ENCODE peak calls at places on chromosomes 11 and 22, in five cellular contexts. I is cardiac muscle cell, K is hepatocyte, O is adipocyte, S is upper lobe of right lung. W is an unnamed sample.

GRCh38 chr11:34602245-34602644 is 18.6 kb upstream of the EHF start:
- DNase-seq in I (no peak), K (no peak), O (no peak), S (no peak), W (no peak)

GRCh38 chr11:58780578-58780977 is 48.8 kb upstream of the GLYAT start:
- DNase-seq in I (no peak), K (no peak), O (no peak), S (no peak), W (no peak)

GRCh38 chr22:31920306-31920705 is 24.0 kb upstream of the YWHAH start:
- DNase-seq in I (no peak), K (no peak), O (no peak), S (no peak), W (no peak)

GRCh38 chr11:115500547-115501503 is 3.4 kb downstream of the CADM1 start:
- DNase-seq in I (no peak), K (no peak), O (no peak), S (no peak), W (no peak)

GRCh38 chr11:64844330-64845124 is at the start of gene CDC42BPG:
- DNase-seq in I (peak; percentile 76), K (peak; percentile 95), O (peak; percentile 84), S (peak; percentile 94), W (peak; percentile 92)

GRCh38 chr22:45268958-45269844 is 15.5 kb upstream of the UPK3A start:
- DNase-seq in I (peak; percentile 91), K (peak; percentile 95), O (peak; percentile 93), S (peak; percentile 92), W (no peak)

GRCh38 chr11:6563121-6563619 is 40.2 kb downstream of the RRP8 start:
- DNase-seq in I (no peak), K (no peak), O (no peak), S (no peak), W (no peak)

GRCh38 chr11:78717031-78717430 is 142.4 kb upstream of the NARS2 start:
- DNase-seq in I (no peak), K (no peak), O (no peak), S (no peak), W (no peak)

GRCh38 chr11:65132988-65133700 is 1.2 kb downstream of the SYVN1 start:
- DNase-seq in I (no peak), K (peak; percentile 85), O (peak; percentile 7), S (peak; percentile 87), W (peak; percentile 86)

GRCh38 chr11:62925308-62925707 is 4.1 kb upstream of the CHRM1 start:
- DNase-seq in I (no peak), K (no peak), O (no peak), S (no peak), W (no peak)

GRCh38 chr22:22097727-22098228 is 115.2 kb upstream of the TOP3B start:
- DNase-seq in I (no peak), K (no peak), O (no peak), S (no peak), W (no peak)

GRCh38 chr11:126133902-126134301 is 71.2 kb upstream of the CDON start:
- DNase-seq in I (no peak), K (no peak), O (no peak), S (no peak), W (no peak)

GRCh38 chr22:44940121-44940520 is 69.7 kb downstream of the PHF21B start:
- DNase-seq in I (no peak), K (no peak), O (no peak), S (no peak), W (no peak)

GRCh38 chr22:37401401-37401859 is 25.8 kb downstream of the ELFN2 start:
- DNase-seq in I (no peak), K (peak; percentile 36), O (no peak), S (no peak), W (no peak)

GRCh38 chr11:75140269-75141138 is 10.4 kb upstream of the SLCO2B1 start:
- DNase-seq in I (peak; percentile 60), K (peak; percentile 75), O (peak; percentile 62), S (peak; percentile 85), W (no peak)

GRCh38 chr11:27396259-27396839 is 33.3 kb upstream of the CCDC34 start:
- DNase-seq in I (no peak), K (no peak), O (no peak), S (no peak), W (no peak)

GRCh38 chr11:118918128-118918685 is 7.5 kb downstream of the BCL9L start:
- DNase-seq in I (no peak), K (peak; percentile 89), O (peak; percentile 88), S (no peak), W (peak; percentile 87)

GRCh38 chr11:85810521-85810870 is 445 bp downstream of the SYTL2 start:
- DNase-seq in I (no peak), K (no peak), O (no peak), S (no peak), W (no peak)

GRCh38 chr11:37100008-37100407 is 502.0 kb upstream of the RAG2 start:
- DNase-seq in I (no peak), K (no peak), O (no peak), S (no peak), W (no peak)

GRCh38 chr22:46963672-46964545 is 201.5 kb downstream of the TBC1D22A start:
- DNase-seq in I (no peak), K (no peak), O (no peak), S (no peak), W (no peak)

GRCh38 chr11:15053201-15053685 is 20.1 kb upstream of the CALCB start:
- DNase-seq in I (no peak), K (no peak), O (peak; percentile 19), S (no peak), W (no peak)

GRCh38 chr11:108886608-108887007 is 221.7 kb downstream of the DDX10 start:
- DNase-seq in I (no peak), K (no peak), O (peak; percentile 31), S (no peak), W (no peak)

GRCh38 chr11:125170001-125170405 is 5.5 kb downstream of the PKNOX2 start:
- DNase-seq in I (no peak), K (no peak), O (no peak), S (no peak), W (peak; percentile 6)

GRCh38 chr11:62710001-62710345 is 2.5 kb downstream of the GNG3 start:
- DNase-seq in I (no peak), K (peak; percentile 30), O (peak; percentile 39), S (peak; percentile 60), W (no peak)

GRCh38 chr11:105042178-105042577 is 3.0 kb downstream of the CARD16 start:
- DNase-seq in I (no peak), K (no peak), O (no peak), S (no peak), W (no peak)

GRCh38 chr22:48665286-48666010 is 1162.2 kb downstream of the BRD1 start:
- DNase-seq in I (no peak), K (no peak), O (no peak), S (no peak), W (no peak)

GRCh38 chr11:128691802-128692749 is 1.8 kb upstream of the FLI1 start:
- DNase-seq in I (no peak), K (no peak), O (peak; percentile 9), S (no peak), W (no peak)
- H3K27me3 ChIP-seq in I (peaks cover 100% of the 10 kb centered on the region), K (peaks cover 96% of the 10 kb centered on the region), O (peaks cover 37% of the 10 kb centered on the region), S (peaks cover 25% of the 10 kb centered on the region), W (no peaks in the 10 kb centered on the region)

GRCh38 chr11:8267280-8267679 is 3.6 kb upstream of the LMO1 start:
- DNase-seq in I (no peak), K (no peak), O (no peak), S (peak; percentile 26), W (peak; percentile 28)

GRCh38 chr11:8268530-8269461 is 5.1 kb upstream of the LMO1 start:
- DNase-seq in I (peak; percentile 40), K (peak; percentile 48), O (peak; percentile 25), S (peak; percentile 33), W (peak; percentile 31)

GRCh38 chr11:8266246-8267241 is 2.9 kb upstream of the LMO1 start:
- DNase-seq in I (no peak), K (no peak), O (no peak), S (peak; percentile 31), W (no peak)

GRCh38 chr11:8269636-8270035 is 6.0 kb upstream of the LMO1 start:
- DNase-seq in I (no peak), K (no peak), O (no peak), S (no peak), W (no peak)

DNA sequence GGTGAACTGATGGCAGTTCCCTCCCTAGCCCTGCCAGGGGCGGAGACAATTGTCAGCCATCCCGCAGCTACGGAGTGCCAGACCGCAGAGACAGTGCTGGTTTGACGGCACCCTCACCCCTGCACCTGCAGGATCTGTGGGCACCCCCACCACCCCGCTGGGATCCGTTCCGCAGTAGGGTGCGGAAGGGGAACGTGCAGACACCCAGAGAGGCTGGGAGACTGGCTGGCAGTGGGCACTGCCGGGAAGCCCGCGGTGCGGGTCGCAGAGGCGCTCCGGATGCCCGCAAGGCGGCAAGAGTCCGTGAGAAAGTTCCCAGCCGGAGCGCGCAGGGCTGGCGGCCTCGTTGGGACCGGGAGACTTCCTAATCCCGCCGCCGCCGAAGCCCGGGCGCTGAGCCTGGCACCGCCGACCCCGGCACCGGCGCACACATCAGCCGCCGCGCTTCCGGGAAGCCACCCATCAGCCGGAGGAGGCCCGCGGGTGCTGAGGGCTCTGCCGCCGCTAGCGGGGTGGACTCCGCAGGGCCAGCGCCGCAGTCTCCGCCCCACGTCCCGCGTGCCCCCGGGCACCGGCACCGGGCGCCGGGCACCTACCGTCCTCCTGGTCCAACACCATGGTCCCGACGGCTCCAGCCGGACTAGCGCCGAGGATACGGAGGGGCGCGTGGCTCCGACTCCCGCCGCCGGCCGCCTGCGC is 4.3 kb upstream of the LMO1 start:
- DNase-seq in I (peak; percentile 35), K (no peak), O (peak; percentile 43), S (peak; percentile 63), W (peak; percentile 50)
- H3K27me3 ChIP-seq in I (peaks cover 92% of the 10 kb centered on the region), K (peaks cover 92% of the 10 kb centered on the region), O (peaks cover 65% of the 10 kb centered on the region), S (peaks cover 70% of the 10 kb centered on the region), W (peaks cover 72% of the 10 kb centered on the region)

GRCh38 chr11:19768815-19769214 is 56.2 kb downstream of the NAV2 start:
- DNase-seq in I (no peak), K (no peak), O (no peak), S (no peak), W (no peak)
- H3K27me3 ChIP-seq in I (peaks cover 80% of the 10 kb centered on the region), K (no peaks in the 10 kb centered on the region), O (no peaks in the 10 kb centered on the region), S (no peaks in the 10 kb centered on the region), W (no peaks in the 10 kb centered on the region)

GRCh38 chr22:38454361-38455062 is 487 bp downstream of the KCNJ4 start:
- DNase-seq in I (peak; percentile 51), K (no peak), O (peak; percentile 28), S (no peak), W (no peak)

GRCh38 chr22:38454011-38454360 is 1.0 kb downstream of the KCNJ4 start:
- DNase-seq in I (no peak), K (no peak), O (no peak), S (no peak), W (no peak)

GRCh38 chr22:38451864-38452263 is 3.1 kb downstream of the KCNJ4 start:
- DNase-seq in I (no peak), K (no peak), O (no peak), S (no peak), W (no peak)

GRCh38 chr22:38452373-38453064 is 2.5 kb downstream of the KCNJ4 start:
- DNase-seq in I (peak; percentile 53), K (no peak), O (no peak), S (no peak), W (no peak)

DNA sequence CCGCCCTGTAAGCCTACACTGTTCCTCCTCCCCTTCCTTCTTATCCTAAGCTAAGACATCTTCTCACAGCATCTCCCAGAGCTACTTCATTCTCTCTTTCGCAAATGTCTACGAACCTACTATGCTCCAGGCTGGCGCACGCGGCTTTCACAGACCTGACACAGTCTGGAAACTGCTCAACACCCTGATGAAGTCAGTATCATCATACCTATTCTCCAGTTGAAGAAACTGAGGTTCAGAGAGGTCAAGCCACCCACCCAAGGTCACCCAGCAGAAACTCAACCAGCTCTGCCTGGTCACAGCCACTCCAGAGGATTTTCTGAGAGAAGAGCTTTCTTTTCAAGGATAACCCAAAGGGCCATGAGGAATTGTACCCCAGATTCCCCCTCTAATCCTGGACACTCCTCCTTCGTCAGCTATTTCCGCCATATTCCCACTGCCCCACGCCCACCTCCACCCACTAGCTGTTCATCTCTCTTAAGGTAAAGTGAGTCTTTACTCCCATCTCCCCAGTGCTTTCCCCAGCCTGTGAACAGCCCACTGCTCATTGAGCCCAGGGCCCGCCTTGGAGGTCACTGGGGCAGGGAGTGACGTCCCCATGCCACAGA is 1.8 kb downstream of the KCNJ4 start:
- DNase-seq in I (no peak), K (no peak), O (no peak), S (no peak), W (no peak)
- H3K27me3 ChIP-seq in I (no peaks in the 10 kb centered on the region), K (peaks cover 43% of the 10 kb centered on the region), O (peaks cover 64% of the 10 kb centered on the region), S (peaks cover 71% of the 10 kb centered on the region), W (peaks cover 29% of the 10 kb centered on the region)

W was measured in RWPE2.